ENCODE peak calls at places on chromosomes 16 and 17, in six cellular contexts. One of them, this sample, is unnamed.

GRCh38 chr17:6457688-6458190 is 13.5 kb downstream of the PIMREG start:
- DNase-seq in fibroblast of lung: no peak
- DNase-seq in BJ: no peak
- DNase-seq in PC-3: no peak
- DNase-seq in A549: no peak
- DNase-seq in mucosa of descending colon: peak
- DNase-seq in this sample: no peak

GRCh38 chr16:58243528-58244004 is 45.7 kb upstream of the CSNK2A2 start:
- DNase-seq in fibroblast of lung: no peak
- DNase-seq in BJ: no peak
- DNase-seq in PC-3: peak
- DNase-seq in A549: no peak
- DNase-seq in mucosa of descending colon: no peak
- DNase-seq in this sample: peak

GRCh38 chr17:43217614-43218087 is 6.0 kb downstream of the TMEM106A start:
- DNase-seq in fibroblast of lung: no peak
- DNase-seq in BJ: no peak
- DNase-seq in PC-3: no peak
- DNase-seq in A549: no peak
- DNase-seq in mucosa of descending colon: no peak
- DNase-seq in this sample: no peak

GRCh38 chr17:47221154-47221553 is 12.0 kb downstream of the MYL4 start:
- DNase-seq in fibroblast of lung: no peak
- DNase-seq in BJ: no peak
- DNase-seq in PC-3: no peak
- DNase-seq in A549: no peak
- DNase-seq in mucosa of descending colon: no peak
- DNase-seq in this sample: no peak

GRCh38 chr16:88768041-88768876 is 16.8 kb downstream of the PIEZO1 start:
- DNase-seq in fibroblast of lung: peak
- DNase-seq in BJ: no peak
- DNase-seq in PC-3: no peak
- DNase-seq in A549: no peak
- DNase-seq in mucosa of descending colon: no peak
- DNase-seq in this sample: peak

GRCh38 chr16:89971495-89972243 is 23.1 kb downstream of the DEF8 start:
- DNase-seq in fibroblast of lung: peak
- DNase-seq in BJ: no peak
- DNase-seq in PC-3: no peak
- DNase-seq in A549: no peak
- DNase-seq in mucosa of descending colon: no peak
- DNase-seq in this sample: peak

GRCh38 chr17:17516941-17517720 is 20.9 kb upstream of the RASD1 start:
- DNase-seq in fibroblast of lung: no peak
- DNase-seq in BJ: no peak
- DNase-seq in PC-3: no peak
- DNase-seq in A549: no peak
- DNase-seq in mucosa of descending colon: no peak
- DNase-seq in this sample: no peak

GRCh38 chr17:14833201-14833773 is 431.8 kb downstream of the PMP22 start:
- DNase-seq in fibroblast of lung: peak
- DNase-seq in BJ: peak
- DNase-seq in PC-3: no peak
- DNase-seq in A549: no peak
- DNase-seq in mucosa of descending colon: no peak
- DNase-seq in this sample: no peak

GRCh38 chr17:21204923-21205322 is 9.0 kb downstream of the TMEM11 start:
- DNase-seq in fibroblast of lung: no peak
- DNase-seq in BJ: no peak
- DNase-seq in PC-3: no peak
- DNase-seq in A549: no peak
- DNase-seq in mucosa of descending colon: no peak
- DNase-seq in this sample: no peak

GRCh38 chr16:12341423-12341822 is 364.9 kb downstream of the SNX29 start:
- DNase-seq in fibroblast of lung: peak
- DNase-seq in BJ: peak
- DNase-seq in PC-3: peak
- DNase-seq in A549: no peak
- DNase-seq in mucosa of descending colon: no peak
- DNase-seq in this sample: no peak

GRCh38 chr17:62950067-62950466 is 16.0 kb upstream of the TANC2 start:
- DNase-seq in fibroblast of lung: peak
- DNase-seq in BJ: no peak
- DNase-seq in PC-3: peak
- DNase-seq in A549: no peak
- DNase-seq in mucosa of descending colon: peak
- DNase-seq in this sample: no peak

GRCh38 chr17:27993161-27993695 is 49.2 kb upstream of the NLK start:
- DNase-seq in fibroblast of lung: no peak
- DNase-seq in BJ: no peak
- DNase-seq in PC-3: no peak
- DNase-seq in A549: no peak
- DNase-seq in mucosa of descending colon: no peak
- DNase-seq in this sample: no peak

GRCh38 chr16:68082596-68083238 is 2.5 kb upstream of the NFATC3 start:
- DNase-seq in fibroblast of lung: no peak
- DNase-seq in BJ: no peak
- DNase-seq in PC-3: no peak
- DNase-seq in A549: no peak
- DNase-seq in mucosa of descending colon: no peak
- DNase-seq in this sample: no peak

GRCh38 chr17:4533522-4534502 is 21.4 kb downstream of the MYBBP1A start:
- DNase-seq in fibroblast of lung: no peak
- DNase-seq in BJ: no peak
- DNase-seq in PC-3: peak
- DNase-seq in A549: no peak
- DNase-seq in mucosa of descending colon: peak
- DNase-seq in this sample: no peak

GRCh38 chr17:13362341-13363122 is 239.2 kb downstream of the HS3ST3A1 start:
- DNase-seq in fibroblast of lung: peak
- DNase-seq in BJ: no peak
- DNase-seq in PC-3: peak
- DNase-seq in A549: no peak
- DNase-seq in mucosa of descending colon: no peak
- DNase-seq in this sample: no peak

GRCh38 chr17:74524751-74525725 is 6.2 kb downstream of the CD300LB start:
- DNase-seq in fibroblast of lung: no peak
- DNase-seq in BJ: no peak
- DNase-seq in PC-3: no peak
- DNase-seq in A549: no peak
- DNase-seq in mucosa of descending colon: no peak
- DNase-seq in this sample: no peak

GRCh38 chr17:37813753-37814152 is 68.9 kb upstream of the HNF1B start:
- DNase-seq in fibroblast of lung: peak
- DNase-seq in BJ: peak
- DNase-seq in PC-3: no peak
- DNase-seq in A549: peak
- DNase-seq in mucosa of descending colon: no peak
- DNase-seq in this sample: no peak

GRCh38 chr17:9274119-9274445 is 252.8 kb downstream of the NTN1 start:
- DNase-seq in fibroblast of lung: no peak
- DNase-seq in BJ: no peak
- DNase-seq in PC-3: no peak
- DNase-seq in A549: no peak
- DNase-seq in mucosa of descending colon: no peak
- DNase-seq in this sample: no peak

GRCh38 chr16:21302454-21302853 is 24.4 kb upstream of the CRYM start:
- DNase-seq in fibroblast of lung: no peak
- DNase-seq in BJ: no peak
- DNase-seq in PC-3: no peak
- DNase-seq in A549: no peak
- DNase-seq in mucosa of descending colon: no peak
- DNase-seq in this sample: no peak

GRCh38 chr17:54968954-54969400 is 412 bp downstream of the STXBP4 start:
- DNase-seq in fibroblast of lung: peak
- DNase-seq in BJ: no peak
- DNase-seq in PC-3: peak
- DNase-seq in A549: no peak
- DNase-seq in mucosa of descending colon: no peak
- DNase-seq in this sample: peak

GRCh38 chr16:53131363-53132071 is 76.7 kb downstream of the CHD9 start:
- DNase-seq in fibroblast of lung: peak
- DNase-seq in BJ: no peak
- DNase-seq in PC-3: peak
- DNase-seq in A549: peak
- DNase-seq in mucosa of descending colon: peak
- DNase-seq in this sample: peak

GRCh38 chr16:89108412-89108811 is 14.8 kb downstream of the ACSF3 start:
- DNase-seq in fibroblast of lung: no peak
- DNase-seq in BJ: no peak
- DNase-seq in PC-3: no peak
- DNase-seq in A549: no peak
- DNase-seq in mucosa of descending colon: peak
- DNase-seq in this sample: no peak

GRCh38 chr16:58853830-58854229 is 119.7 kb upstream of the GOT2 start:
- DNase-seq in fibroblast of lung: no peak
- DNase-seq in BJ: no peak
- DNase-seq in PC-3: no peak
- DNase-seq in A549: no peak
- DNase-seq in mucosa of descending colon: no peak
- DNase-seq in this sample: no peak

GRCh38 chr17:70763018-70763417 is 593.7 kb downstream of the KCNJ2 start:
- DNase-seq in fibroblast of lung: no peak
- DNase-seq in BJ: no peak
- DNase-seq in PC-3: no peak
- DNase-seq in A549: no peak
- DNase-seq in mucosa of descending colon: no peak
- DNase-seq in this sample: no peak

GRCh38 chr17:70772761-70773160 is 603.4 kb downstream of the KCNJ2 start:
- DNase-seq in fibroblast of lung: no peak
- DNase-seq in BJ: no peak
- DNase-seq in PC-3: no peak
- DNase-seq in A549: no peak
- DNase-seq in mucosa of descending colon: no peak
- DNase-seq in this sample: no peak

DNA sequence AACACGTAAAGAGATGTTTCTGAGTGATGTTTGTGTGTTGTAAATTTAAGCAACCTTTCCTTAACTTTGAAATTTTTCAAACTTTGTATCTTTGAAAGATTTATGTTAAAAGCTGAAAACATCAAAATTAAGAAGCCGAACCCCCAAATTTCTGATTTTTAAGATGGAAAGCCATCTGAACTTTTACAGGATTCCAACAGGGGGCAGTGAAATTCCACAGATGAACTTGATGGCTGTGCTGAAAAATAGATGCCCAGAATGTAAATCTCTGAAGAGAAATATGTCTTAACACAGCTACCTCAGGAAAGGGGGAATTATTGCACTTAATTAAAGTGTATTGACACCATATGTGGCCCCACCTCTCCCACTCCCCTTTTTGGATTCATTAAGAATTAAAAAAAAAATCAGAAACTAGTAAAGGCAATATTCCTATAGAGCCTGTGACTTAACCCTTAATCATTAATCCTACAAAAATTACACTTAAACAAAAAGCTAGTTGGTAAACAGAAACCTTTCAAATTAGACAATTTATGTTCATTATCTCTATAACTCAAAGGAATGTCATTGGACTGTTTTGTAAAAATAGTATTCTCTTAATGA is 597.9 kb downstream of the KCNJ2 start:
- DNase-seq in fibroblast of lung: peak
- DNase-seq in BJ: no peak
- DNase-seq in PC-3: peak
- DNase-seq in A549: peak
- DNase-seq in mucosa of descending colon: no peak
- DNase-seq in this sample: no peak
- TF ChIP-seq CTCF in fibroblast of lung: peak
- TF ChIP-seq CTCF in BJ: peak
- TF ChIP-seq CTCF in PC-3: peak
- TF ChIP-seq CTCF in A549: peak
- TF ChIP-seq CTCF in mucosa of descending colon: peak
- TF ChIP-seq CTCF in this sample: peak

GRCh38 chr17:19978803-19979202 is 1.2 kb upstream of the AKAP10 start:
- DNase-seq in fibroblast of lung: no peak
- DNase-seq in BJ: no peak
- DNase-seq in PC-3: no peak
- DNase-seq in A549: no peak
- DNase-seq in mucosa of descending colon: no peak
- DNase-seq in this sample: no peak

GRCh38 chr17:19977360-19978205 is at the start of gene AKAP10:
- DNase-seq in fibroblast of lung: peak
- DNase-seq in BJ: no peak
- DNase-seq in PC-3: peak
- DNase-seq in A549: peak
- DNase-seq in mucosa of descending colon: peak
- DNase-seq in this sample: peak

GRCh38 chr17:19978206-19978802 is 676 bp upstream of the AKAP10 start:
- DNase-seq in fibroblast of lung: peak
- DNase-seq in BJ: no peak
- DNase-seq in PC-3: no peak
- DNase-seq in A549: no peak
- DNase-seq in mucosa of descending colon: no peak
- DNase-seq in this sample: no peak

GRCh38 chr17:19975601-19976000 is 2.0 kb downstream of the AKAP10 start:
- DNase-seq in fibroblast of lung: no peak
- DNase-seq in BJ: no peak
- DNase-seq in PC-3: no peak
- DNase-seq in A549: no peak
- DNase-seq in mucosa of descending colon: no peak
- DNase-seq in this sample: no peak

GRCh38 chr17:19979917-19980770 is 2.5 kb upstream of the AKAP10 start:
- DNase-seq in fibroblast of lung: no peak
- DNase-seq in BJ: no peak
- DNase-seq in PC-3: no peak
- DNase-seq in A549: no peak
- DNase-seq in mucosa of descending colon: peak
- DNase-seq in this sample: no peak
- H3K4me3 ChIP-seq in fibroblast of lung: no peak
- H3K4me3 ChIP-seq in BJ: no peak
- H3K4me3 ChIP-seq in PC-3: no peak
- H3K4me3 ChIP-seq in A549: no peak
- H3K4me3 ChIP-seq in mucosa of descending colon: no peak
- H3K4me3 ChIP-seq in this sample: no peak

GRCh38 chr16:359067-359763 is 6.7 kb upstream of the AXIN1 start:
- DNase-seq in fibroblast of lung: no peak
- DNase-seq in BJ: no peak
- DNase-seq in PC-3: no peak
- DNase-seq in A549: no peak
- DNase-seq in mucosa of descending colon: peak
- DNase-seq in this sample: peak
- TF ChIP-seq CTCF in fibroblast of lung: no peak
- TF ChIP-seq CTCF in BJ: no peak
- TF ChIP-seq CTCF in PC-3: no peak
- TF ChIP-seq CTCF in A549: no peak
- TF ChIP-seq CTCF in mucosa of descending colon: no peak
- TF ChIP-seq CTCF in this sample: no peak

DNA sequence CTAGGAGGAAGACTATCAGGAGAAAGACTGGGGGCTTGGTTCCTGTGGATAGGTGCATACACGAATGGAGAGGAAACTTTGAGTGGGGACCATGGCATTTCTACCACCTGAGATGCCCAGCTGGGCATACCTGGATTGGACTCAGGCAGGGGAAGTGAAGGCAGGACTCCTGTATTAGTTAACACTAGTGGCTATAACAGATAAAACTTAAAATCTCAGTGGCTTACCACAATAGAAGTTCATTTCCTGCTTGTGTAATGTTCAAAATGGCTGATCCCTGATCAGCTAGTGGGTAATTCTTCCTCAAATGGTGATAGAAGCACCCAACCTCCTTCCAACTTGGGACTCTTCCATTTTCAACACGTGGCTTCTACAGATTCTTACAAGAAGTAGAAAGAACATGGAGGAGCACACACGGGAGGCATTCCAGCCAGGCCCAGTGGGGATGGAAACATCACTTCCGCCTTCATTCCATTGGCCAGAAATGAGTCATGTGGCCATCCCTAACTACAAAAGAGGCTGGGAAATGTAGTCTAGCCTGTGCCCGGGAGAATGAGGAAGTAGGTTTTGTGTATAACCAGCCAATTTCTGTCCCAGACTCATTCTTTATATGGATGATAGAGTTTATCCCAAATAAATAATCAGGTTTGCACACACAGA is 112.1 kb downstream of the UTP18 start:
- DNase-seq in fibroblast of lung: peak
- DNase-seq in BJ: no peak
- DNase-seq in PC-3: peak
- DNase-seq in A549: peak
- DNase-seq in mucosa of descending colon: no peak
- DNase-seq in this sample: no peak
- H3K4me3 ChIP-seq in fibroblast of lung: no peak
- H3K4me3 ChIP-seq in BJ: no peak
- H3K4me3 ChIP-seq in PC-3: no peak
- H3K4me3 ChIP-seq in A549: no peak
- H3K4me3 ChIP-seq in mucosa of descending colon: no peak
- H3K4me3 ChIP-seq in this sample: no peak

This sample was measured in pancreas.